ENCODE peak calls at places on chromosomes 1 and 21, in ten cellular contexts. B, P, Q, H, W, Z, M, R, A and J are unnamed samples. For H3K27me3, the result is how much of the 10 kb centered on the place peaks cover.

GRCh38 chr1:155984341-155984740 is 6.0 kb upstream of the ARHGEF2 start:
- DNase-seq in B (no peak), P (no peak), Q (no peak), H (no peak), W (no peak), Z (no peak), M (no peak), R (no peak), A (no peak), J (no peak)

GRCh38 chr1:66217021-66217420 is 316.9 kb upstream of the SGIP1 start:
- DNase-seq in B (peak), P (no peak), Q (peak), H (no peak), W (no peak), Z (no peak), M (no peak), R (peak), A (no peak), J (no peak)

GRCh38 chr21:34598931-34599400 is 15.9 kb downstream of the RCAN1 start:
- DNase-seq in B (peak), P (no peak), Q (peak), H (no peak), W (no peak), Z (no peak), M (no peak), R (peak), A (no peak), J (no peak)

GRCh38 chr1:54380285-54380882 is 25.8 kb downstream of the SSBP3 start:
- DNase-seq in B (no peak), P (no peak), Q (no peak), H (no peak), W (no peak), Z (no peak), M (no peak), R (no peak), A (no peak), J (no peak)

GRCh38 chr1:3087049-3087448 is 18.0 kb downstream of the PRDM16 start:
- DNase-seq in B (no peak), P (no peak), Q (no peak), H (no peak), W (no peak), Z (no peak), M (no peak), R (no peak), A (no peak), J (no peak)

GRCh38 chr1:26838474-26839338 is 12.2 kb downstream of the ZDHHC18 start:
- DNase-seq in B (peak), P (no peak), Q (peak), H (no peak), W (no peak), Z (peak), M (no peak), R (no peak), A (no peak), J (peak)

GRCh38 chr1:247576514-247576913 is 11.6 kb upstream of the OR2G2 start:
- DNase-seq in B (peak), P (no peak), Q (peak), H (no peak), W (no peak), Z (no peak), M (no peak), R (peak), A (no peak), J (no peak)

GRCh38 chr1:58932820-58933598 is 149.2 kb upstream of the JUN start:
- DNase-seq in B (peak), P (no peak), Q (peak), H (peak), W (peak), Z (no peak), M (no peak), R (peak), A (no peak), J (peak)

GRCh38 chr1:185297986-185298385 is 19.1 kb downstream of the IVNS1ABP start:
- DNase-seq in B (no peak), P (no peak), Q (peak), H (no peak), W (no peak), Z (no peak), M (no peak), R (peak), A (no peak), J (peak)

GRCh38 chr1:81208441-81208840 is 592.3 kb upstream of the ADGRL2 start:
- DNase-seq in B (no peak), P (no peak), Q (no peak), H (no peak), W (no peak), Z (peak), M (no peak), R (no peak), A (no peak), J (no peak)

GRCh38 chr1:167221804-167222610 is 1.3 kb downstream of the POU2F1 start:
- DNase-seq in B (peak), P (peak), Q (peak), H (peak), W (peak), Z (peak), M (peak), R (peak), A (peak), J (peak)

GRCh38 chr1:204288061-204288588 is 71.6 kb downstream of the PLEKHA6 start:
- DNase-seq in B (peak), P (peak), Q (peak), H (peak), W (peak), Z (peak), M (peak), R (peak), A (no peak), J (peak)

GRCh38 chr1:25705699-25706098 is 89.1 kb downstream of the MAN1C1 start:
- DNase-seq in B (no peak), P (peak), Q (no peak), H (no peak), W (no peak), Z (no peak), M (no peak), R (no peak), A (no peak), J (no peak)

GRCh38 chr1:28199328-28200233 is 23.1 kb upstream of the PTAFR start:
- DNase-seq in B (no peak), P (no peak), Q (no peak), H (no peak), W (no peak), Z (no peak), M (no peak), R (no peak), A (no peak), J (no peak)

GRCh38 chr1:26999440-26999987 is 6.0 kb downstream of the TRNP1 start:
- DNase-seq in B (peak), P (peak), Q (peak), H (peak), W (peak), Z (peak), M (peak), R (peak), A (peak), J (peak)

GRCh38 chr1:154964359-154964758 is 2.8 kb upstream of the PYGO2 start:
- DNase-seq in B (no peak), P (no peak), Q (no peak), H (peak), W (no peak), Z (peak), M (no peak), R (no peak), A (no peak), J (no peak)

GRCh38 chr1:110060662-110061060 is 9.8 kb downstream of the ALX3 start:
- DNase-seq in B (no peak), P (no peak), Q (no peak), H (no peak), W (no peak), Z (no peak), M (no peak), R (no peak), A (no peak), J (no peak)

GRCh38 chr21:29762570-29763082 is 177.2 kb downstream of the GRIK1 start:
- DNase-seq in B (no peak), P (no peak), Q (no peak), H (no peak), W (no peak), Z (no peak), M (no peak), R (no peak), A (no peak), J (no peak)

GRCh38 chr1:248822148-248823032 is 3.3 kb downstream of the SH3BP5L start:
- DNase-seq in B (no peak), P (no peak), Q (no peak), H (no peak), W (no peak), Z (no peak), M (no peak), R (no peak), A (no peak), J (no peak)

GRCh38 chr1:206713910-206714312 is 29.2 kb downstream of the MAPKAPK2 start:
- DNase-seq in B (no peak), P (peak), Q (peak), H (no peak), W (no peak), Z (no peak), M (no peak), R (peak), A (no peak), J (no peak)

GRCh38 chr1:53107570-53108322 is 34.7 kb downstream of the SLC1A7 start:
- DNase-seq in B (no peak), P (no peak), Q (peak), H (no peak), W (no peak), Z (no peak), M (no peak), R (peak), A (peak), J (peak)

GRCh38 chr1:209160230-209160629 is 423.3 kb upstream of the CAMK1G start:
- DNase-seq in B (no peak), P (no peak), Q (no peak), H (no peak), W (no peak), Z (no peak), M (no peak), R (no peak), A (no peak), J (no peak)

GRCh38 chr1:119682141-119682540 is 29.6 kb upstream of the PHGDH start:
- DNase-seq in B (no peak), P (no peak), Q (no peak), H (no peak), W (no peak), Z (no peak), M (no peak), R (peak), A (no peak), J (no peak)

GRCh38 chr1:217889401-217889800 is 258.3 kb downstream of the SPATA17 start:
- DNase-seq in B (no peak), P (no peak), Q (peak), H (no peak), W (no peak), Z (no peak), M (no peak), R (peak), A (no peak), J (peak)

GRCh38 chr1:224524679-224525078 is 90.1 kb upstream of the WDR26 start:
- DNase-seq in B (peak), P (no peak), Q (peak), H (no peak), W (no peak), Z (no peak), M (no peak), R (peak), A (no peak), J (no peak)

GRCh38 chr1:22447581-22448215 is 4.0 kb upstream of the ZBTB40 start:
- DNase-seq in B (peak), P (no peak), Q (peak), H (no peak), W (no peak), Z (no peak), M (no peak), R (peak), A (peak), J (peak)

DNA sequence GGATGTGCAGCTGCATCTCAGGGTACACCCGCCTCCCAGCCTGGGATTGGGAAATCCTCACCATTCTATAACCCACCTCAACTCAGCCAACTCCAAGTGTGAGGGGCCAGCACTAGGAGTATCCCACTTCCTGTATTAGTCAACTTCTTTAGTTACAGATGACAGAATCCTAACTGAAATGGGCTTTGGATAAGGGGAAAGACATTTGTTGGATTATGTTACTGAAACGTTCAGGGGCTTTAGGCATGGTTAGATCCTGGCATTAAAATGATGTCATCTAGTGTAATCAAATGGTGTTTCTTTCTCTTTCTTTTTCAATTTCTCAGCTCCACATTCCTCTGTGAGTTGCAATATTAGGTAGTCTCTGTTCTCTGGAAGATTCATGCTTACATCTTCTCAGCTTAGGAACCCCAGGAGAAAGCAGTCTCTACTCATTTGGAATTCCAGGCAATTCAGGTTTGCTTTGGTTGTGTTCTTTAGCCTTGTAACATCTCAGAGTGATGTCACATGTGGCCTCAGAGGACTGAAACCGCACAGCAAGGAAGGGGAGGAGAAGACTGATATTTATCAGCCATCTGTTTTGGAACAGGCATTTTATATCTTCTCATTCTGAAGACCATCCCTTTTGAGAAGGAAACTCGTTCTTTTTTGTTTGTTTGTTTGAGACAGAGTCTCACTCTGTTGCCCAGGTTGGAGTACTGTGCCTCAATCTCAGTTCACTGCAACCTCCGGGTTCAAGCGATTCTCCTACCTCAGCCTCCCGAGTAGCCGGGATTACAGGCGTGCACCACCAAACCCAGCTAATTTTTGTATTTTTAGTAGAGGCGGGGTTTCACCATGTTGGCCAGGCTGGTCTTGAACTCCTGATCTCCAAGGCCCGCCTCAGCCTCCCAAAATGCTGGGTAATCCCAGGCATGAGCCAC is 18.9 kb upstream of the TMEM54 start:
- DNase-seq in B (no peak), P (no peak), Q (peak), H (no peak), W (no peak), Z (no peak), M (no peak), R (peak), A (peak), J (no peak)
- H3K27me3 ChIP-seq in B (under half), P (under half), Q (under half), H (under half), W (under half), Z (under half), M (under half), R (under half), A (under half), J (under half)

GRCh38 chr1:29842130-29842529 is 605.8 kb downstream of the PTPRU start:
- DNase-seq in B (no peak), P (no peak), Q (no peak), H (no peak), W (no peak), Z (no peak), M (no peak), R (no peak), A (no peak), J (no peak)
- H3K27me3 ChIP-seq in B (under half), P (under half), Q (under half), H (under half), W (under half), Z (under half), M (under half), R (under half), A (under half), J (under half)

GRCh38 chr1:18750600-18750999 is 108.9 kb downstream of the TAS1R2 start:
- DNase-seq in B (no peak), P (no peak), Q (no peak), H (no peak), W (no peak), Z (no peak), M (no peak), R (no peak), A (no peak), J (no peak)
- H3K27me3 ChIP-seq in B (under half), P (under half), Q (under half), H (under half), W (under half), Z (under half), M (under half), R (under half), A (under half), J (under half)

GRCh38 chr1:202643397-202644218 is 66.6 kb downstream of the SYT2 start:
- DNase-seq in B (no peak), P (no peak), Q (peak), H (no peak), W (no peak), Z (no peak), M (no peak), R (peak), A (no peak), J (no peak)

GRCh38 chr1:202642212-202642611 is 68.0 kb downstream of the SYT2 start:
- DNase-seq in B (no peak), P (no peak), Q (no peak), H (no peak), W (no peak), Z (no peak), M (no peak), R (no peak), A (no peak), J (no peak)

GRCh38 chr1:202642619-202643291 is 67.5 kb downstream of the SYT2 start:
- DNase-seq in B (no peak), P (no peak), Q (no peak), H (no peak), W (no peak), Z (no peak), M (no peak), R (no peak), A (no peak), J (no peak)

GRCh38 chr1:202639500-202639899 is 70.8 kb downstream of the SYT2 start:
- DNase-seq in B (no peak), P (no peak), Q (peak), H (no peak), W (no peak), Z (peak), M (no peak), R (peak), A (peak), J (no peak)

GRCh38 chr1:202638019-202638887 is 72.0 kb downstream of the SYT2 start:
- DNase-seq in B (no peak), P (no peak), Q (no peak), H (no peak), W (no peak), Z (no peak), M (no peak), R (no peak), A (no peak), J (no peak)
- H3K27me3 ChIP-seq in B (under half), P (under half), Q (half or more), H (under half), W (under half), Z (under half), M (under half), R (half or more), A (under half), J (under half)

DNA sequence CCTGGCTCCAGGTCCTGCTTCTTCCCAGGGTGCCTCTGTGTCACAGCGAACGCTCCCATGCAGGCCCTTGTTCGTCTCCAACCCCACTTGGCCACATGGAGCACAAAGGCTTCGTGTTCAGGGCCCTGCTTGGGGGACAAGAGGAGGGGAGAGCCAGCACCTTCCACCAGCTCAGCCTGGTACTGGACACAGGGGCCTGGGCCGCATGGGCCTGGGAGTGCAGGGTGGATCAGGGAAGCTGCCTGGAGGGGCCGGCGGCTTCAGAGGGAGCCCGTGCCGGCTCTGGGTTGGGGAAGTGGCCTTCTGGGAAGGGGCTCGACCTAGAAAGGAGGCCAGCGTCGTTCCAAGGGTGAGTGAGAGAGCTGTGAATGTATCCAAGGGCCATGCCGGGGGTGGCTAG is 53.0 kb downstream of the UMODL1 start:
- DNase-seq in B (no peak), P (no peak), Q (no peak), H (no peak), W (no peak), Z (no peak), M (no peak), R (no peak), A (no peak), J (no peak)
- H3K27me3 ChIP-seq in B (under half), P (under half), Q (under half), H (under half), W (under half), Z (under half), M (under half), R (under half), A (under half), J (under half)

GRCh38 chr1:91736999-91737615 is 148.8 kb downstream of the TGFBR3 start:
- DNase-seq in B (peak), P (peak), Q (peak), H (no peak), W (no peak), Z (no peak), M (no peak), R (peak), A (no peak), J (peak)

GRCh38 chr1:91736146-91736998 is 149.6 kb downstream of the TGFBR3 start:
- DNase-seq in B (no peak), P (peak), Q (peak), H (no peak), W (no peak), Z (no peak), M (peak), R (peak), A (no peak), J (no peak)

GRCh38 chr1:91741301-91741700 is 144.7 kb downstream of the TGFBR3 start:
- DNase-seq in B (no peak), P (no peak), Q (no peak), H (no peak), W (no peak), Z (no peak), M (no peak), R (peak), A (no peak), J (no peak)

GRCh38 chr1:91735266-91735845 is 150.6 kb downstream of the TGFBR3 start:
- DNase-seq in B (no peak), P (no peak), Q (no peak), H (no peak), W (no peak), Z (no peak), M (no peak), R (no peak), A (no peak), J (no peak)

GRCh38 chr1:91737650-91738049 is 148.3 kb downstream of the TGFBR3 start:
- DNase-seq in B (no peak), P (no peak), Q (no peak), H (no peak), W (no peak), Z (no peak), M (no peak), R (no peak), A (no peak), J (no peak)
- H3K27me3 ChIP-seq in B (under half), P (under half), Q (under half), H (under half), W (under half), Z (under half), M (under half), R (under half), A (under half), J (under half)

DNA sequence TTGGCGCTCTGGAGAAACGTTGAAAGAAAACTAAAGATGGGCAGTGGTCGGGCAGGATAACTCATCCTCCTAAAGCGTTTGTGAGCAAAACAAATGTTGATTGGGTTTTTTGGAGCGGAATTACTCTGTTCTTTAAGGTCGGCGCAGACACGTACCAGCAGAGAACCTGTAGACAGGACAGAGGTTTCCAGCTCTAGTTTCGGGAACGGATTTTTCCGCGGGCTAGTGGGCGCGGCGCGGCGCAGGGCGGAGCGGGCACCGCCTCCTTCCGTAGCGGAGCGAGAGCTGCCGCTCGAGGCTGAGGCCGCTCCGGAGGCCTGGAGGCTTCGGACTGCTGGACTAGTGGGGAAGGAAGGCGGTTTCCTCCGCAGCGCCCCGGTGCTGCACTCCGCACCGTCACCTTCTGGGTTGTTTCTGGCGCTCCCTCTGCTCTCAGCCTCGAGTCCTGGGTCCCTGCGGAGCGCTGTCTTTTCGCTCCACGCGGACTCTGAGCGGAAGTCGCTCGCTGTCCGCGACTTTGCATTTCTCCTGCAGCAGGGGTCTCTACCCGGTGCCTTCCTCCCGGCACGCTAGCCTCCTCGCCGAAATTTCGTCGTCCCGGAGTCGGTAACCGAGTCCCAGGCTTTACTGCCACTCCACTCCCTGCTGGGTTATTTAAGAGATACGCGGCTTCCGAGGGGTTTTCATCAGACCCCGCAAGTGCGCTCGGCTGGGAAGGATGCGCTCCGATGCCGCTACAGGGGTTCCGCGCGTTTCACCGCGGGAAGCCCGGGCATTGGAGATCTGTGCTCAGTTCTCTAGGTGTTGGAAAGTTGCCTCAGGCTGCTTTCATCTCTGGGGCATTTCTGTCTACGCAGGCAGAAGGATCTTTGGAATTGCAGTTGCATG is 7.0 kb downstream of the FOXD2 start:
- DNase-seq in B (peak), P (no peak), Q (peak), H (no peak), W (no peak), Z (peak), M (no peak), R (peak), A (no peak), J (no peak)
- H3K27me3 ChIP-seq in B (under half), P (half or more), Q (half or more), H (half or more), W (under half), Z (half or more), M (under half), R (half or more), A (half or more), J (half or more)